ENCODE peak calls at places on chromosomes 4 and X, in eight cellular contexts. A is HepG2, Y is IMR-90, N is upper lobe of left lung, T is gastrocnemius medialis, S is K562, V is heart left ventricle, X is HCT116. H is an unnamed sample.

GRCh38 chr4:118307619-118308018 is 45.2 kb downstream of the PRSS12 start:
- ATAC-seq in S (no peak), X (no peak), T (no peak), Y (peak), A (no peak), N (no peak), V (no peak), H (no peak)

GRCh38 chrX:40719731-40720130 is 15.6 kb downstream of the MED14 start:
- ATAC-seq in S (no peak), T (no peak), Y (peak), A (no peak), X (no peak), V (no peak), N (no peak), H (no peak)

GRCh38 chr4:7852568-7853185 is 87.0 kb downstream of the AFAP1 start:
- ATAC-seq in T (no peak), Y (no peak), V (peak), A (no peak), S (no peak), X (no peak), N (no peak), H (no peak)

GRCh38 chr4:76012388-76012801 is 5.1 kb upstream of the CXCL9 start:
- ATAC-seq in S (no peak), T (no peak), Y (peak), A (no peak), X (no peak), N (peak), V (peak), H (no peak)

GRCh38 chrX:72280210-72280882 is 3.3 kb upstream of the RPS4X start:
- ATAC-seq in X (no peak), T (no peak), V (no peak), A (no peak), Y (no peak), N (no peak), S (peak), H (no peak)

GRCh38 chrX:148722966-148723365 is 222.5 kb downstream of the AFF2 start:
- ATAC-seq in S (no peak), A (no peak), V (no peak), X (no peak), T (no peak), N (no peak), Y (no peak), H (no peak)

GRCh38 chr4:26819478-26819877 is 41.2 kb upstream of the STIM2 start:
- ATAC-seq in N (no peak), S (no peak), A (no peak), V (no peak), X (peak), Y (no peak), T (no peak), H (no peak)

GRCh38 chr4:820230-821172 is 5.4 kb downstream of the CPLX1 start:
- ATAC-seq in Y (no peak), T (no peak), A (no peak), S (no peak), X (no peak), N (no peak), V (no peak), H (no peak)

GRCh38 chrX:49858341-49858740 is 20.9 kb upstream of the USP27X start:
- ATAC-seq in A (no peak), X (no peak), V (no peak), S (no peak), N (no peak), T (no peak), Y (no peak), H (no peak)

GRCh38 chr4:160020804-160021203 is 917.9 kb downstream of the RAPGEF2 start:
- ATAC-seq in T (no peak), S (no peak), V (no peak), Y (no peak), N (no peak), X (no peak), A (no peak), H (no peak)

GRCh38 chrX:100979881-100980607 is 10.5 kb downstream of the ARL13A start:
- ATAC-seq in N (no peak), S (no peak), T (no peak), V (no peak), A (peak), Y (peak), X (peak), H (no peak)

GRCh38 chr4:140070369-140070768 is 83.6 kb downstream of the MAML3 start:
- ATAC-seq in N (no peak), A (no peak), T (no peak), X (no peak), S (no peak), V (no peak), Y (no peak), H (no peak)

GRCh38 chr4:188262464-188262863 is 123.2 kb downstream of the TRIML1 start:
- ATAC-seq in T (no peak), N (no peak), Y (peak), X (no peak), V (no peak), A (no peak), S (no peak), H (no peak)

GRCh38 chrX:65679071-65679540 is 11.7 kb downstream of the MSN start:
- ATAC-seq in Y (no peak), S (peak), A (no peak), T (peak), V (peak), N (peak), X (no peak), H (peak)

GRCh38 chr4:146443525-146443924 is 78.2 kb downstream of the SLC10A7 start:
- ATAC-seq in V (no peak), S (no peak), Y (peak), N (no peak), T (no peak), A (no peak), X (no peak), H (no peak)

GRCh38 chr4:146095867-146096266 is 79.7 kb upstream of the LSM6 start:
- ATAC-seq in S (no peak), X (no peak), V (no peak), N (no peak), Y (no peak), A (no peak), T (no peak), H (no peak)

GRCh38 chr4:11565213-11565612 is 136.5 kb upstream of the HS3ST1 start:
- ATAC-seq in N (no peak), A (no peak), T (no peak), V (no peak), S (no peak), X (no peak), Y (no peak), H (no peak)

GRCh38 chr4:104879367-104879766 is 267.3 kb upstream of the TET2 start:
- ATAC-seq in V (no peak), N (no peak), Y (no peak), T (no peak), A (no peak), S (no peak), X (no peak), H (no peak)

GRCh38 chr4:177128306-177128705 is 181.4 kb upstream of the NEIL3 start:
- ATAC-seq in N (no peak), T (no peak), Y (no peak), A (no peak), X (no peak), S (no peak), V (no peak), H (no peak)

GRCh38 chrX:41664307-41665299 is 24.2 kb upstream of the GPR34 start:
- ATAC-seq in T (no peak), V (no peak), Y (peak), A (no peak), X (no peak), N (no peak), S (no peak), H (no peak)

GRCh38 chrX:104117753-104118152 is 5.4 kb downstream of the ZCCHC18 start:
- ATAC-seq in A (no peak), Y (no peak), S (no peak), X (no peak), N (no peak), T (no peak), V (no peak), H (no peak)

GRCh38 chrX:154333837-154334271 is 38.3 kb downstream of the TKTL1 start:
- ATAC-seq in N (no peak), A (no peak), X (no peak), T (no peak), Y (no peak), S (no peak), V (no peak), H (no peak)

GRCh38 chrX:131752493-131753198 is 208.8 kb downstream of the OR13H1 start:
- ATAC-seq in N (no peak), A (no peak), S (no peak), V (peak), X (no peak), T (no peak), Y (peak), H (peak)

GRCh38 chr4:3387943-3388348 is 53.8 kb upstream of the HGFAC start:
- ATAC-seq in S (peak), Y (peak), T (peak), X (no peak), A (no peak), N (peak), V (peak), H (peak)

GRCh38 chrX:110082156-110082555 is 79.2 kb downstream of the TMEM164 start:
- ATAC-seq in Y (peak), N (peak), A (no peak), V (peak), T (peak), X (no peak), S (no peak), H (peak)

GRCh38 chrX:124362761-124363160 is 16.4 kb downstream of the SH2D1A start:
- ATAC-seq in N (no peak), T (no peak), V (no peak), X (no peak), Y (no peak), S (no peak), A (no peak), H (no peak)

GRCh38 chr4:10688827-10689226 is 4.3 kb upstream of the CLNK start:
- ATAC-seq in Y (no peak), X (no peak), N (no peak), V (no peak), A (no peak), S (no peak), T (no peak), H (no peak)

GRCh38 chr4:8939160-8939855 is 67.7 kb upstream of the HMX1 start:
- ATAC-seq in T (no peak), A (no peak), V (no peak), Y (no peak), X (no peak), N (peak), S (no peak), H (no peak)

GRCh38 chrX:80808854-80809493 is 703 bp downstream of the BRWD3 start:
- ATAC-seq in Y (no peak), A (peak), T (peak), S (peak), V (peak), N (peak), X (peak), H (no peak)

DNA sequence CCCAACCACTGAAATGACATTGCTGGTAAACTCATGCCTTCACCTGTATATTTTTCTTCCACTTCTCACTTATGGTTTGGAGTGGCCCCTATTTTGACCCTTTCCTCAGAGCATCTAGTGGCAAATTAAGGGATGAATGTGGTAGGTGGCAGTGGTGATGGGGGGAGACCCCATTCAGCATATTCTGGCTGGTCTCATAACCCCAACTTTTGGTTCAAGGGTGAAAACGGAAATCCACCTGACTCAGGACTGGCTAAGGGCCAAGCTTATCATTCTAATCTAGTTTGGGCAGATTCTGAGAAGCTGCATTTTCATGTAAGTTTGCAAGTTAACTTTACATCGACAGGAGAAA is 47.0 kb upstream of the NSUN7 start:
- ATAC-seq in Y (no peak), V (no peak), N (no peak), S (no peak), A (no peak), T (no peak), X (no peak), H (no peak)
- H3K4me3 ChIP-seq in Y (no peak), V (no peak), N (no peak), S (no peak), A (no peak), T (no peak), X (no peak), H (no peak)

GRCh38 chrX:139554367-139554766 is 23.8 kb downstream of the F9 start:
- ATAC-seq in T (no peak), X (no peak), Y (no peak), N (no peak), V (no peak), S (no peak), A (no peak), H (no peak)
- TF ChIP-seq POLR2A in T (no peak), X (no peak), Y (no peak), N (no peak), V (no peak), S (no peak), A (no peak), H (no peak)

GRCh38 chr4:172547724-172548123 is 620.9 kb upstream of the GALNT7 start:
- ATAC-seq in A (no peak), N (no peak), X (no peak), V (no peak), Y (no peak), T (no peak), S (no peak), H (no peak)

GRCh38 chr4:172546782-172547181 is 621.8 kb upstream of the GALNT7 start:
- ATAC-seq in N (no peak), A (no peak), S (no peak), V (no peak), T (no peak), Y (no peak), X (no peak), H (no peak)

DNA sequence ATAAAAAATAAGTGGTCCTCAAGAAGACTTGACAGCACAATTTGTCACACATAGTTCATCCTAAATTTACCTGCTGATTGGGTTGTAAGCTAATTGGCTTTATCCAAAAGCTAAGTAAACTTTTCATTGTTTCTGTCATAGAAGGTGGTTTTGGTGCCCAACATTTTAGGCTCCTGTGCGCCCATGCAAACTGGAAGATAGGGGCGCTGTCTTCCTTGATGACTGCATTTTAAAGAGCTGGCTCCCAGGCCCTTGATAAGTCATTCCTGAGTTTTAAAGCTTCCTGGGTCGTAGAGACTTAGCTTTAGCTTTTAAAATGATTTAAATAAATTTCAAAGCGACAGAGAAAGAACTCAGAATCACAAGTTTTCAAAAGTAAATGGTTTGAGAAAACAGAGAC is 625.4 kb upstream of the GALNT7 start:
- ATAC-seq in Y (no peak), T (no peak), X (no peak), S (no peak), V (no peak), A (no peak), N (no peak), H (no peak)
- TF ChIP-seq CTCF in Y (no peak), T (no peak), X (peak), S (no peak), V (no peak), A (no peak), N (no peak), H (no peak)

GRCh38 chrX:9293051-9293496 is 171.8 kb upstream of the TBL1X start:
- ATAC-seq in N (no peak), S (no peak), V (no peak), X (no peak), T (no peak), A (no peak), Y (no peak), H (no peak)
- H3K4me3 ChIP-seq in N (no peak), S (no peak), V (no peak), X (no peak), T (no peak), A (no peak), Y (no peak), H (no peak)

DNA sequence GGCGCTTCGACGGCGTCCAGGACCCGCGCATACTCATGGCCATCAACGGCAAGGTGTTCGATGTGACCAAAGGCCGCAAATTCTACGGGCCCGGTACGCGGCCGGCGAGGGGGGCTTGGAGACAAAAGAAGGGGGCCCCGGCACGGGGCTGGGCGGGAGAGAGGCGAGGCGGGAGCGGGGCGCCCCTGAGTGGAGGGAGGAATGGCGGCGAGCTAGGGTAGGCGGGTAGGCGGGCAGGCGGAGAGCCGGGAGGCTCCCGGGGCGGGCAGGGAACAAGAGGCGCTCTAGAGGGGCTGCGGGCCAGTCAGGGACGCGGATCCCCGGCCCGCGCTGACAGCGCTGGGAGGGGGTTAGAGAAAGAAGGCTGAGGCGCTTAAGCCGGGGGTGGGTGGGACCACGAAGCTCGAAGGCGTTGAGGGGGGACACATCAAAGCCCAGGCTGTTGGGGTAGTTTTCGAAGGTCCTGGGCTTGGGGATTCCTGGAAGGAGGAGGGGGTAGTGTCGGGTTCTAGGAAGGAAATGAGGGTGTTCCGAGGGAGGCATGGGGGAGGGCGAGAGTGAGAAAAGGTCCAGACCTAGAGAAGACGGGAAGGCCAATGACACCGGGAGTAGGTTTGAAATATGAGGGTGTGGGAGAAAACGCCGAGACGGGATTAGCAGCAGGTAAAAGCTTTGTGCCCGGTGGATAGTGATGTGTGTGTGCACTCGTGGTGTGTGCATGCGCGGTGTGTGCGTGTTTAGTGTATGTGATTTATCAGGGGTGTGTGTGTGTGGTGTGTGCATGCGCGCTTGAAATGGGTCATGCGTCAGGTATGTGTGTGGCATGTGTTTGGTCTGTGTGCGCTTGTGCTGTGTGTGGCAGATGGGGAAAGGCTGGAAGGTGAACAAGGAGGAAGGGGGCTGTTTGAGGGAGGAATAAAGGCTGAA is 777 bp downstream of the PGRMC1 start:
- ATAC-seq in T (no peak), V (peak), Y (peak), S (peak), X (peak), A (peak), N (peak), H (peak)
- TF ChIP-seq POLR2A in T (no peak), V (no peak), Y (no peak), S (no peak), X (no peak), A (no peak), N (no peak), H (no peak)

GRCh38 chrX:19865567-19866363 is 21.6 kb downstream of the SH3KBP1 start:
- ATAC-seq in X (no peak), A (no peak), V (peak), T (no peak), S (no peak), N (peak), Y (no peak), H (peak)

GRCh38 chrX:19860571-19860970 is 26.8 kb downstream of the SH3KBP1 start:
- ATAC-seq in X (no peak), Y (no peak), T (no peak), V (no peak), A (no peak), N (no peak), S (no peak), H (no peak)

GRCh38 chrX:19863237-19864223 is 23.9 kb downstream of the SH3KBP1 start:
- ATAC-seq in A (no peak), Y (no peak), N (no peak), V (peak), T (no peak), X (no peak), S (no peak), H (no peak)

GRCh38 chrX:19864736-19865135 is 22.7 kb downstream of the SH3KBP1 start:
- ATAC-seq in Y (no peak), V (no peak), X (no peak), N (no peak), A (no peak), T (no peak), S (no peak), H (no peak)

GRCh38 chrX:19862634-19863236 is 24.7 kb downstream of the SH3KBP1 start:
- ATAC-seq in A (no peak), S (no peak), N (no peak), X (no peak), V (no peak), Y (no peak), T (no peak), H (no peak)
- TF ChIP-seq CTCF in A (no peak), S (no peak), N (no peak), X (no peak), V (no peak), Y (no peak), T (no peak), H (no peak)

DNA sequence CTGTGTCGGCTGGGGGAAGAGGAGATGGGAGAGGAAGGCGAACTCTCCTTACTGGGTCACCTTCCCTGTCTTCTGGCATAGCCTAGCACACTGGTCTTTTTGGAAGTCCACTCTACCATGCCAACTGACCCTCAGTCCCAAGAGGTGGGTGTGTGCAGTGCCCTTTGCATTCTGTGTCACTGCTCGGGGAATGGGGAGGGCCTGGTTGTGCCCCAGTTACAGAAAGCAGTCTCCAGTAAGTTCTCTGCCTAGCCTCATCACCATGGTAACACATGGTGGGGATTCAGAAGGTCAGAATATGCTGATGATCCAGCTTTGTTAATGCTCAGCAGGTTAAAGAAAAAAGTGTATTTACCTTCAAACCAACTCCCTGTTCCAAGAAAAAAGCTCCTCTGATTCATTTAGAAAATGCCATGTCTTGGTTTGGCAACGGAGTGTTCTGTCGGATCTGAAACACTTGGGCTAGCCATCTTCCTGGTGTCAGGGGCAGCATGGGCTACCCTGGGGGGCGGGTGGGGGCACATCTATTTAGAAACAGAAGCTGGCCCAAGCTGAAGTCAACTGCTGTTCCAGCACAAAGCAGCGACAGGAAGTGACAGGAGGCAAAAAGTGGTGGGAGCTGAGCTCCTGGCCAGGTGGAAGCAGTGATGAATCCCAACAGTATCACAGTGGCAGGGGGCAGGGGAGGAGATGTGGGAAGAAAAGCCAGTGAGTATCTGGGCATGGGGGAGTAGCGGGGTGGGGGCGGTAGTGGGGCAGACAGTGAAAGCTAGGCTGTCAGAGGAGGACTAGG is 37.0 kb downstream of the NSG1 start:
- ATAC-seq in N (no peak), T (no peak), Y (no peak), V (no peak), X (no peak), S (no peak), A (no peak), H (no peak)
- H3K4me3 ChIP-seq in N (no peak), T (no peak), Y (no peak), V (no peak), X (no peak), S (no peak), A (no peak), H (no peak)

GRCh38 chrX:71214604-71215334 is 8.3 kb upstream of the GJB1 start:
- ATAC-seq in A (peak), Y (no peak), X (no peak), T (no peak), V (no peak), N (no peak), S (no peak), H (no peak)
- TF ChIP-seq POLR2A in A (peak), Y (no peak), X (no peak), T (no peak), V (no peak), N (no peak), S (no peak), H (no peak)

H was measured in gastroesophageal sphincter.